ENCODE peak calls at places on chromosomes 7 and 10, in four cellular contexts. One of them, this sample, is unnamed.

GRCh38 chr10:103533827-103534226 is 40.3 kb downstream of the NEURL1 start:
- DNase-seq in psoas muscle: no peak
- DNase-seq in CD8-positive, alpha-beta T cell: no peak
- DNase-seq in HepG2: no peak
- DNase-seq in this sample: no peak

GRCh38 chr10:3131098-3131497 is 41.5 kb downstream of the PITRM1 start:
- DNase-seq in CD8-positive, alpha-beta T cell: no peak
- DNase-seq in psoas muscle: no peak
- DNase-seq in HepG2: no peak
- DNase-seq in this sample: no peak

GRCh38 chr10:33520223-33520622 is 185.8 kb upstream of the NRP1 start:
- DNase-seq in CD8-positive, alpha-beta T cell: no peak
- DNase-seq in HepG2: no peak
- DNase-seq in psoas muscle: no peak
- DNase-seq in this sample: no peak

GRCh38 chr10:63758080-63758479 is 236.9 kb downstream of the REEP3 start:
- DNase-seq in HepG2: no peak
- DNase-seq in psoas muscle: no peak
- DNase-seq in CD8-positive, alpha-beta T cell: no peak
- DNase-seq in this sample: no peak

GRCh38 chr10:124074471-124075109 is 18.8 kb downstream of the CHST15 start:
- DNase-seq in CD8-positive, alpha-beta T cell: no peak
- DNase-seq in psoas muscle: no peak
- DNase-seq in HepG2: no peak
- DNase-seq in this sample: peak; percentile 42

GRCh38 chr7:23106491-23106800 is 861 bp downstream of the KLHL7 start:
- DNase-seq in psoas muscle: no peak
- DNase-seq in CD8-positive, alpha-beta T cell: no peak
- DNase-seq in HepG2: no peak
- DNase-seq in this sample: no peak

GRCh38 chr7:98024075-98024474 is 34.1 kb upstream of the OCM2 start:
- DNase-seq in psoas muscle: no peak
- DNase-seq in CD8-positive, alpha-beta T cell: no peak
- DNase-seq in HepG2: no peak
- DNase-seq in this sample: no peak

GRCh38 chr7:131105294-131105802 is 222.3 kb upstream of the MKLN1 start:
- DNase-seq in HepG2: no peak
- DNase-seq in CD8-positive, alpha-beta T cell: no peak
- DNase-seq in psoas muscle: no peak
- DNase-seq in this sample: peak; percentile 55

GRCh38 chr7:2477447-2478386 is 1.5 kb upstream of the GRIFIN start:
- DNase-seq in psoas muscle: peak; percentile 73
- DNase-seq in CD8-positive, alpha-beta T cell: peak; percentile 56
- DNase-seq in HepG2: peak; percentile 34
- DNase-seq in this sample: peak; percentile 62

GRCh38 chr10:27614776-27615175 is 110.7 kb downstream of the RAB18 start:
- DNase-seq in psoas muscle: no peak
- DNase-seq in HepG2: no peak
- DNase-seq in CD8-positive, alpha-beta T cell: no peak
- DNase-seq in this sample: no peak

GRCh38 chr10:95792874-95793285 is 36.9 kb downstream of the ENTPD1 start:
- DNase-seq in CD8-positive, alpha-beta T cell: no peak
- DNase-seq in HepG2: no peak
- DNase-seq in psoas muscle: no peak
- DNase-seq in this sample: peak; percentile 34

GRCh38 chr10:12202230-12202629 is 6.2 kb downstream of the CDC123 start:
- DNase-seq in HepG2: no peak
- DNase-seq in psoas muscle: no peak
- DNase-seq in CD8-positive, alpha-beta T cell: no peak
- DNase-seq in this sample: no peak

GRCh38 chr7:149140784-149141183 is 6.5 kb upstream of the ZNF398 start:
- DNase-seq in HepG2: no peak
- DNase-seq in CD8-positive, alpha-beta T cell: no peak
- DNase-seq in psoas muscle: no peak
- DNase-seq in this sample: peak; percentile 79

GRCh38 chr7:142017451-142017850 is 21.8 kb downstream of the MGAM start:
- DNase-seq in psoas muscle: no peak
- DNase-seq in HepG2: no peak
- DNase-seq in CD8-positive, alpha-beta T cell: no peak
- DNase-seq in this sample: no peak

GRCh38 chr10:78442836-78443550 is 409.3 kb downstream of the RPS24 start:
- DNase-seq in CD8-positive, alpha-beta T cell: no peak
- DNase-seq in HepG2: no peak
- DNase-seq in psoas muscle: no peak
- DNase-seq in this sample: peak; percentile 33

GRCh38 chr10:100715101-100715444 is 30.3 kb upstream of the PAX2 start:
- DNase-seq in CD8-positive, alpha-beta T cell: no peak
- DNase-seq in psoas muscle: no peak
- DNase-seq in HepG2: no peak
- DNase-seq in this sample: no peak

GRCh38 chr10:130820880-130821482 is 490.5 kb downstream of the TCERG1L start:
- DNase-seq in HepG2: no peak
- DNase-seq in psoas muscle: no peak
- DNase-seq in CD8-positive, alpha-beta T cell: no peak
- DNase-seq in this sample: no peak

GRCh38 chr10:100167521-100168312 is 18.1 kb downstream of the ERLIN1 start:
- DNase-seq in CD8-positive, alpha-beta T cell: no peak
- DNase-seq in psoas muscle: no peak
- DNase-seq in HepG2: no peak
- DNase-seq in this sample: no peak

GRCh38 chr10:124875596-124875995 is 66.3 kb upstream of the ZRANB1 start:
- DNase-seq in CD8-positive, alpha-beta T cell: no peak
- DNase-seq in psoas muscle: no peak
- DNase-seq in HepG2: no peak
- DNase-seq in this sample: peak; percentile 15

GRCh38 chr7:2864204-2864985 is 20.3 kb upstream of the GNA12 start:
- DNase-seq in psoas muscle: no peak
- DNase-seq in CD8-positive, alpha-beta T cell: no peak
- DNase-seq in HepG2: peak; percentile 59
- DNase-seq in this sample: no peak

GRCh38 chr10:3452234-3452633 is 279.7 kb upstream of the PITRM1 start:
- DNase-seq in HepG2: no peak
- DNase-seq in psoas muscle: no peak
- DNase-seq in CD8-positive, alpha-beta T cell: no peak
- DNase-seq in this sample: no peak

GRCh38 chr7:157291404-157292080 is 45.3 kb upstream of the DNAJB6 start:
- DNase-seq in psoas muscle: no peak
- DNase-seq in CD8-positive, alpha-beta T cell: no peak
- DNase-seq in HepG2: no peak
- DNase-seq in this sample: no peak

GRCh38 chr10:44962870-44963738 is 3.5 kb downstream of the RASSF4 start:
- DNase-seq in HepG2: peak; percentile 61
- DNase-seq in CD8-positive, alpha-beta T cell: no peak
- DNase-seq in psoas muscle: peak; percentile 85
- DNase-seq in this sample: peak; percentile 45

GRCh38 chr10:132520147-132520811 is 17.3 kb upstream of the INPP5A start:
- DNase-seq in CD8-positive, alpha-beta T cell: no peak
- DNase-seq in HepG2: no peak
- DNase-seq in psoas muscle: peak; percentile 63
- DNase-seq in this sample: peak; percentile 36

GRCh38 chr7:134632052-134632451 is 14.6 kb upstream of the BPGM start:
- DNase-seq in CD8-positive, alpha-beta T cell: no peak
- DNase-seq in psoas muscle: no peak
- DNase-seq in HepG2: no peak
- DNase-seq in this sample: no peak

GRCh38 chr10:114857922-114858629 is 36.5 kb downstream of the FHIP2A start:
- DNase-seq in psoas muscle: no peak
- DNase-seq in CD8-positive, alpha-beta T cell: no peak
- DNase-seq in HepG2: no peak
- DNase-seq in this sample: no peak

GRCh38 chr10:87500646-87501048 is 4.0 kb upstream of the MINPP1 start:
- DNase-seq in psoas muscle: no peak
- DNase-seq in CD8-positive, alpha-beta T cell: no peak
- DNase-seq in HepG2: peak; percentile 95
- DNase-seq in this sample: no peak

GRCh38 chr7:74570533-74571156 is 86.9 kb upstream of the GTF2I start:
- DNase-seq in CD8-positive, alpha-beta T cell: no peak
- DNase-seq in HepG2: no peak
- DNase-seq in psoas muscle: no peak
- DNase-seq in this sample: no peak

GRCh38 chr10:110735620-110736027 is 91.5 kb downstream of the RBM20 start:
- DNase-seq in HepG2: peak; percentile 74
- DNase-seq in CD8-positive, alpha-beta T cell: no peak
- DNase-seq in psoas muscle: no peak
- DNase-seq in this sample: no peak

GRCh38 chr10:110730345-110731055 is 86.4 kb downstream of the RBM20 start:
- DNase-seq in CD8-positive, alpha-beta T cell: no peak
- DNase-seq in psoas muscle: no peak
- DNase-seq in HepG2: no peak
- DNase-seq in this sample: no peak

GRCh38 chr10:110737886-110738634 is 93.9 kb downstream of the RBM20 start:
- DNase-seq in CD8-positive, alpha-beta T cell: no peak
- DNase-seq in HepG2: peak; percentile 18
- DNase-seq in psoas muscle: no peak
- DNase-seq in this sample: no peak

DNA sequence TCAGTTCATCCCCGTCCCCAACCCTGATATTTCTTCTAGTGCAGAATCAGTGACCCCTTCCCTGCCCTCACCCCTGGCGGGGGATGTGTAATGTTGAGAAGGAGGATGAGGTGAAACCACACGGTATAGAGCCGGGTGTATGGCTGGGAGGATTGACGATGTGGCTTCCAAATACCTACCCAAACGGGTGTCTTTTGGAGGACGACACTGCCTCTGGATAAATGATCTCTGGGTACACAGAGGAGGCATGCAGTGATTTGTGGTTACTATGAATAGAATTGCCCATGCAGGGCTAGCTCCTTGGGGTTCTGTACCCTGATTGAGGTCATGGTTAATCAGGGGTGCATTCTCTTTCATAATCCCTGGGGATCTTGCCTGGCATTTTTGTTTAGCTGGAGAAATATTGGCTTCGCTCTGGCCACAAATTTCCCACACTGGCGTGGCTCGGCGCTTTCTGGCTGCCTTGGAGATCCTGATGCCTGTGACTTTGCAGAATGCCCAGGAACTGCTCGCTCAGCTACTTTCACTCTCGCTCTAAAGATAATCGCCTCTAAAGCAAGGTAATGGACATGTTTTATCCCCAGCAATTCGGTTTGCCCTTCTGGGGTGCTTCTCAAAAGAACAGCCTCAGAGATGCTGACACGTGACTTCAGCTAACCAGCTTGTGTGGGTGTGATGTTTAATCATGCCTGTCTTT is 89.3 kb downstream of the RBM20 start:
- DNase-seq in CD8-positive, alpha-beta T cell: no peak
- DNase-seq in HepG2: no peak
- DNase-seq in psoas muscle: peak; percentile 71
- DNase-seq in this sample: no peak
- H3K27me3 ChIP-seq in CD8-positive, alpha-beta T cell: no peaks in the 10 kb centered on the region
- H3K27me3 ChIP-seq in HepG2: peaks cover 12% of the 10 kb centered on the region
- H3K27me3 ChIP-seq in psoas muscle: no peaks in the 10 kb centered on the region
- H3K27me3 ChIP-seq in this sample: no peaks in the 10 kb centered on the region

GRCh38 chr7:4631021-4631663 is 51.0 kb upstream of the FOXK1 start:
- DNase-seq in HepG2: no peak
- DNase-seq in CD8-positive, alpha-beta T cell: no peak
- DNase-seq in psoas muscle: no peak
- DNase-seq in this sample: no peak

GRCh38 chr7:4629287-4629905 is 52.7 kb upstream of the FOXK1 start:
- DNase-seq in HepG2: no peak
- DNase-seq in CD8-positive, alpha-beta T cell: no peak
- DNase-seq in psoas muscle: no peak
- DNase-seq in this sample: no peak

GRCh38 chr7:4634166-4634565 is 47.9 kb upstream of the FOXK1 start:
- DNase-seq in HepG2: no peak
- DNase-seq in psoas muscle: no peak
- DNase-seq in CD8-positive, alpha-beta T cell: no peak
- DNase-seq in this sample: no peak

GRCh38 chr7:4633012-4633411 is 49.1 kb upstream of the FOXK1 start:
- DNase-seq in psoas muscle: no peak
- DNase-seq in CD8-positive, alpha-beta T cell: no peak
- DNase-seq in HepG2: peak; percentile 50
- DNase-seq in this sample: no peak

GRCh38 chr7:4631664-4632171 is 50.4 kb upstream of the FOXK1 start:
- DNase-seq in psoas muscle: peak; percentile 90
- DNase-seq in CD8-positive, alpha-beta T cell: no peak
- DNase-seq in HepG2: peak; percentile 84
- DNase-seq in this sample: peak; percentile 88
- H3K27ac ChIP-seq in psoas muscle: peak overlapping the region; percentile 68
- H3K27ac ChIP-seq in CD8-positive, alpha-beta T cell: no peak overlapping the region
- H3K27ac ChIP-seq in HepG2: no peak overlapping the region
- H3K27ac ChIP-seq in this sample: no peak overlapping the region

GRCh38 chr10:50993817-50994251 is 80.5 kb upstream of the PRKG1 start:
- DNase-seq in CD8-positive, alpha-beta T cell: no peak
- DNase-seq in psoas muscle: no peak
- DNase-seq in HepG2: no peak
- DNase-seq in this sample: no peak
- H3K27me3 ChIP-seq in CD8-positive, alpha-beta T cell: peaks cover 7% of the 10 kb centered on the region
- H3K27me3 ChIP-seq in psoas muscle: no peaks in the 10 kb centered on the region
- H3K27me3 ChIP-seq in HepG2: peaks cover 49% of the 10 kb centered on the region
- H3K27me3 ChIP-seq in this sample: peaks cover 15% of the 10 kb centered on the region

GRCh38 chr10:228366-228765 is 93.1 kb downstream of the ZMYND11 start:
- DNase-seq in psoas muscle: no peak
- DNase-seq in HepG2: no peak
- DNase-seq in CD8-positive, alpha-beta T cell: no peak
- DNase-seq in this sample: no peak
- H3K27ac ChIP-seq in psoas muscle: no peak overlapping the region
- H3K27ac ChIP-seq in HepG2: no peak overlapping the region
- H3K27ac ChIP-seq in CD8-positive, alpha-beta T cell: no peak overlapping the region
- H3K27ac ChIP-seq in this sample: no peak overlapping the region

This sample was measured in adrenal gland.